ENCODE peak calls at places on chromosomes 7 and 10, in seven cellular contexts. L, V, S, G, P, M and N are unnamed samples. For H3K36me3, the result is how much of the 10 kb centered on the place peaks cover.

GRCh38 chr7:23014681-23015080 is 751 bp upstream of the HYCC1 start:
- DNase-seq in L (no peak), V (no peak), S (no peak), G (no peak), P (no peak), M (no peak), N (no peak)

GRCh38 chr10:93554760-93555432 is 11.6 kb upstream of the FFAR4 start:
- DNase-seq in L (peak), V (peak), S (peak), G (peak), P (peak), M (peak), N (no peak)

GRCh38 chr10:133358162-133358919 is 522 bp upstream of the FUOM start:
- DNase-seq in L (no peak), V (peak), S (no peak), G (no peak), P (no peak), M (no peak), N (no peak)

GRCh38 chr7:91940171-91940570 is 491 bp upstream of the AKAP9 start:
- DNase-seq in L (peak), V (no peak), S (peak), G (peak), P (no peak), M (peak), N (no peak)

GRCh38 chr10:112875474-112876267 is 74.4 kb upstream of the TCF7L2 start:
- DNase-seq in L (no peak), V (no peak), S (peak), G (no peak), P (no peak), M (no peak), N (no peak)

GRCh38 chr10:73647211-73647874 is 6.1 kb upstream of the MYOZ1 start:
- DNase-seq in L (peak), V (peak), S (peak), G (peak), P (peak), M (peak), N (peak)

GRCh38 chr10:109913351-109913902 is 9.9 kb downstream of the XPNPEP1 start:
- DNase-seq in L (no peak), V (no peak), S (no peak), G (no peak), P (no peak), M (no peak), N (no peak)

GRCh38 chr7:22860784-22861482 is 38.3 kb upstream of the TOMM7 start:
- DNase-seq in L (no peak), V (no peak), S (no peak), G (peak), P (no peak), M (no peak), N (no peak)

GRCh38 chr10:76874151-76874550 is 763.5 kb downstream of the KCNMA1 start:
- DNase-seq in L (no peak), V (no peak), S (no peak), G (no peak), P (peak), M (peak), N (no peak)

GRCh38 chr10:34494012-34494411 is 321.1 kb downstream of the PARD3 start:
- DNase-seq in L (no peak), V (no peak), S (no peak), G (no peak), P (no peak), M (no peak), N (no peak)

GRCh38 chr10:34295142-34295548 is 520.0 kb downstream of the PARD3 start:
- DNase-seq in L (no peak), V (no peak), S (no peak), G (no peak), P (no peak), M (no peak), N (peak)

GRCh38 chr7:155763721-155764431 is 48.4 kb downstream of the SHH start:
- DNase-seq in L (peak), V (no peak), S (no peak), G (no peak), P (no peak), M (no peak), N (peak)

GRCh38 chr7:73706122-73707044 is 13.1 kb downstream of the STX1A start:
- DNase-seq in L (no peak), V (no peak), S (no peak), G (no peak), P (no peak), M (no peak), N (no peak)

GRCh38 chr10:133159611-133159949 is 439 bp upstream of the KNDC1 start:
- DNase-seq in L (no peak), V (no peak), S (no peak), G (peak), P (no peak), M (no peak), N (no peak)

GRCh38 chr10:30529373-30529998 is 95.5 kb downstream of the MAP3K8 start:
- DNase-seq in L (peak), V (peak), S (peak), G (no peak), P (peak), M (peak), N (peak)

GRCh38 chr10:125556884-125557283 is 126.1 kb downstream of the TEX36 start:
- DNase-seq in L (no peak), V (no peak), S (no peak), G (no peak), P (no peak), M (no peak), N (no peak)

GRCh38 chr7:117596134-117596533 is 116.3 kb downstream of the CFTR start:
- DNase-seq in L (no peak), V (no peak), S (no peak), G (no peak), P (no peak), M (no peak), N (peak)

GRCh38 chr10:130727766-130728490 is 583.6 kb downstream of the TCERG1L start:
- DNase-seq in L (no peak), V (no peak), S (no peak), G (no peak), P (no peak), M (no peak), N (peak)

DNA sequence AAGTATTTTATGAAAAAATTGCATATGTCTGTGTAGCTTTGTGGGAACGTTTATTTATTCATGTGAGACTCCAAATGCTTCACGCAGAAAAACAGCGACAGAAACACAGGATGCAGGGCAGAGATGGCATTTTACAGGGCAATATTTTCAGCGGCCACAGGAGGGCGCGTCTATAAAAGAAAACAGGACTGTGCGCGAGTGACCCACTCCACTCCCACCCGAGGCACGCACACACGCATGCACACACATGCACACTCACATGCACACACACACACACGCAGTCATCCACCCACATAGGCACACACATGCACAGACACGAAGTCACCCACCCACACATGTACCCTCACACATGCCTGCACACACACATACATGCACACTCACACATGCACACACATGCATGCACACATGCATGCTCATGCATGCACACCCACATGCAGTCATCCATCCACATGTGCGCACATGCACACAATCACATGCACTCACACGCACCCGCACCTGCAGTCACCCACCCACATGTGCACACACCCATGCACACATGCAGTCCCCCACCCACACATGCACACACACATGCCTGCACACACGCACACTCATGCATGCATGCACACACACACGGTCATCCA is 96.3 kb downstream of the DNAJB6 start:
- DNase-seq in L (peak), V (peak), S (peak), G (peak), P (no peak), M (peak), N (peak)
- TF ChIP-seq CTCF in L (peak), V (peak), S (peak), G (peak), P (peak), M (peak), N (peak)

DNA sequence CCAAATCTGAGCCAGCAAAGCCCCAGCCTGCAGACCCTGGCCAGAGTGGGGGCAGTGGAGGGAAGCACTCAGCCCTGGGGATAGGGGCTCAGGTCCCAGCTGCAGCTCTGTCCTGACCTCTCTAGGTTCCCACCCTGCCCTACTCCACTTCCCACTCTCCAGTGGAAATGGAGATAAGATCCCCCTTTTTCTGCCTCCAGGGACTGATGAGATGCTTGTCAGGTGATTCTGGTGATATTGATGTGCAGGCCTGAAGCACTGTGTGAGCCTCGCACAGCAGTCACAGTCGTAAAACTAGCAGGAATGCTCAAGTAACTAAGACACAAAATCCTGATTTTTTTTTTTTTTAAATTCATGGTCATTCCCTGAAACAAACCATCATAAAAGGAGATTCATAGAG is 55.0 kb upstream of the BTBD16 start:
- DNase-seq in L (no peak), V (no peak), S (no peak), G (no peak), P (no peak), M (no peak), N (no peak)
- H3K36me3 ChIP-seq in L (under half), V (half or more), S (under half), G (under half), P (under half), M (under half), N (under half)

DNA sequence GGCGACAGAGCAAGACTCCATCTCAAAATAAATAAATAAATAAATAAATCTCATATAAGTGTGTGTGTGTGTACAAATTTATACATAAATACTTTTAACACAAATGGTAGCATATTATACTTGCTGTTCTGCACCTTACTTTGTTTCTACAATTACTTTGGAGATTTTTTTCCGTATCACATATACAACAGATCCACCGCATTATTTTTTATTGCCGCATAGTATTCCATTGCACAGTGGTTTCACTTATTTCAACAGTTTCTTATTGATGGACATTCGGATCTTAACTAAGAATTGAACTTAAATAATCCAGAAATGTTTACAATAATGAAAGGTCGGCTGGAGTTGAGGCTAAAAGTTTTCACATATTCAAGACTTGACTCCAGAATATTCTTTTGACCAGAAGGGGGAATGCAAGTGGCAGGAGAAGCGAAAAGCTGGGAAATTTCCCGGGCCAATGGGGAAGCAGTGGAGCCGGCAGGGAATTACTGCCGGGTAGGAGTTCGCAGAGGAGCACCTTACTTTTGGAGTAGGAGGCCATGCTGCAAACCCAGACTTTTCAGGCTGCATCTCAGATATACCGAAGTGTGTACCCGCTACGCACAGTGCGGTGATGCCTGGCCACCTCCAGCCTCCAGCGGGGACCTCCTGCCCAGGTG is 448 bp upstream of the CNNM1 start:
- DNase-seq in L (no peak), V (no peak), S (no peak), G (no peak), P (no peak), M (no peak), N (no peak)
- TF ChIP-seq CTCF in L (no peak), V (no peak), S (no peak), G (peak), P (no peak), M (no peak), N (no peak)

GRCh38 chr7:158757404-158757989 is 52.9 kb upstream of the NCAPG2 start:
- DNase-seq in L (no peak), V (no peak), S (no peak), G (no peak), P (no peak), M (no peak), N (no peak)
- H3K36me3 ChIP-seq in L (under half), V (half or more), S (under half), G (half or more), P (under half), M (under half), N (under half)

GRCh38 chr10:89555688-89556445 is 20.5 kb upstream of the SLC16A12 start:
- DNase-seq in L (no peak), V (no peak), S (no peak), G (no peak), P (no peak), M (no peak), N (no peak)
- TF ChIP-seq CTCF in L (no peak), V (no peak), S (no peak), G (peak), P (no peak), M (peak), N (peak)

GRCh38 chr10:42598249-42598873 is 40.0 kb downstream of the ZNF33B start:
- DNase-seq in L (no peak), V (no peak), S (no peak), G (no peak), P (no peak), M (no peak), N (no peak)
- H3K36me3 ChIP-seq in L (under half), V (under half), S (under half), G (half or more), P (under half), M (under half), N (under half)

DNA sequence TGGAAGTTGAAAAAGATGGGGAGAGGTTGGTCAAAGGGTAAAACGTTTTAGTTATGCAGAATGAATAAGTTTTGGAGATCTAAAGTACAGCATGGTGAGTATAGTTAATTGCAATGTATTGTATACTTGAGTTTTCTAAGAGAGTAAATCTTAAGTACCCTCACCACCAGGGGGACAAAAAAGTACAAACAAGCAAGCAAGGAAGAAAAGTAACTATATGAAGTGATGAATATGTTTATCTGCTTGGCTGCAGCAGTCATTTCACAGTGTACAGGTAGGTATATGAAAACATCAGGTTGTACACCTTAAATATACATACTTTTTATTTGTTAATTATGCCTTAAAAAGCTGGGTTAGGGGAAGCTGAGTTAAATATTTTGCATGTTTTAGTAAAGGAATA is 157.3 kb downstream of the PCLO start:
- DNase-seq in L (no peak), V (no peak), S (no peak), G (no peak), P (no peak), M (no peak), N (no peak)
- TF ChIP-seq CTCF in L (no peak), V (no peak), S (no peak), G (peak), P (no peak), M (no peak), N (no peak)